ENCODE peak calls at places on chromosomes 3 and 15, in five cellular contexts. One of them, this sample, is unnamed.

GRCh38 chr3:30583973-30584372 is 22.4 kb upstream of the TGFBR2 start:
- DNase-seq in PC-3: no peak
- DNase-seq in GM23248: no peak
- DNase-seq in hepatocyte: peak
- DNase-seq in HCT116: no peak
- DNase-seq in this sample: no peak

GRCh38 chr3:40828741-40829415 is 304.1 kb downstream of the ZNF621 start:
- DNase-seq in PC-3: no peak
- DNase-seq in GM23248: no peak
- DNase-seq in hepatocyte: no peak
- DNase-seq in HCT116: no peak
- DNase-seq in this sample: no peak

GRCh38 chr3:150589759-150590158 is 13.4 kb upstream of the SELENOT start:
- DNase-seq in PC-3: no peak
- DNase-seq in GM23248: peak
- DNase-seq in hepatocyte: no peak
- DNase-seq in HCT116: no peak
- DNase-seq in this sample: no peak

GRCh38 chr3:183100376-183100775 is 1.1 kb upstream of the MCCC1 start:
- DNase-seq in PC-3: peak
- DNase-seq in GM23248: no peak
- DNase-seq in hepatocyte: no peak
- DNase-seq in HCT116: no peak
- DNase-seq in this sample: no peak

GRCh38 chr3:99087277-99087676 is 185.8 kb upstream of the DCBLD2 start:
- DNase-seq in PC-3: peak
- DNase-seq in GM23248: no peak
- DNase-seq in hepatocyte: no peak
- DNase-seq in HCT116: no peak
- DNase-seq in this sample: no peak

GRCh38 chr15:47473857-47474256 is 243.4 kb upstream of the SEMA6D start:
- DNase-seq in PC-3: no peak
- DNase-seq in GM23248: peak
- DNase-seq in hepatocyte: no peak
- DNase-seq in HCT116: no peak
- DNase-seq in this sample: no peak

GRCh38 chr3:132433121-132433520 is 15.8 kb downstream of the DNAJC13 start:
- DNase-seq in PC-3: no peak
- DNase-seq in GM23248: no peak
- DNase-seq in hepatocyte: no peak
- DNase-seq in HCT116: no peak
- DNase-seq in this sample: no peak

GRCh38 chr15:80514071-80514780 is 110.0 kb downstream of the ARNT2 start:
- DNase-seq in PC-3: no peak
- DNase-seq in GM23248: peak
- DNase-seq in hepatocyte: no peak
- DNase-seq in HCT116: no peak
- DNase-seq in this sample: no peak

GRCh38 chr15:53978248-53978906 is at the start of gene UNC13C:
- DNase-seq in PC-3: no peak
- DNase-seq in GM23248: peak
- DNase-seq in hepatocyte: peak
- DNase-seq in HCT116: no peak
- DNase-seq in this sample: no peak

GRCh38 chr3:49295489-49296058 is 18.5 kb upstream of the C3orf62 start:
- DNase-seq in PC-3: peak
- DNase-seq in GM23248: peak
- DNase-seq in hepatocyte: no peak
- DNase-seq in HCT116: peak
- DNase-seq in this sample: peak

GRCh38 chr3:170058127-170058526 is 20.3 kb downstream of the GPR160 start:
- DNase-seq in PC-3: no peak
- DNase-seq in GM23248: no peak
- DNase-seq in hepatocyte: no peak
- DNase-seq in HCT116: no peak
- DNase-seq in this sample: peak
- H2AFZ ChIP-seq in PC-3: no peak
- H2AFZ ChIP-seq in GM23248: no peak
- H2AFZ ChIP-seq in hepatocyte: no peak
- H2AFZ ChIP-seq in HCT116: no peak
- H2AFZ ChIP-seq in this sample: no peak

DNA sequence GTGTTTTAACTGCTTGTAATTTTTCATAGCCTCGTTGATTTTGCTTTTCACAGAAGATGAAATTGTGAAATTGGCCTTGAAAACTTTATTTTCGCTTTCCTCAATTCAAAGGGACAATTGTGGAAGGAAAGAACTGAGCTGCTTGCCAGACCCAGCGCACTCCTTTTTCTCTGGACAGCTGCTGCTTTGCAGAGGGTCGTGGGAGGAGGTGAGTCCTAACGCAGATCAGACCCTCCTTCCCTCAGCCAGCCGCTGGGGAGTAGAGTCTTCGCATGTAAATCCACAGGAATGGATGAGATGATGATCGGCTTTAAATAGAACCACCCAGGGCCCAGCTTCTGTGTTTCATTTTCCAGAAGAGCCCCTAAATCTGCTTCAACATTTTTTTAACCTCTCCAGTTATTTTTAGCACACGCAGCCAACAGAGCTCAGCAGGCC is 42.7 kb upstream of the UBE2E1 start:
- DNase-seq in PC-3: no peak
- DNase-seq in GM23248: peak
- DNase-seq in hepatocyte: no peak
- DNase-seq in HCT116: no peak
- DNase-seq in this sample: peak
- TF ChIP-seq EZH2phosphoT487 in PC-3: no peak
- TF ChIP-seq EZH2phosphoT487 in GM23248: no peak
- TF ChIP-seq EZH2phosphoT487 in hepatocyte: no peak
- TF ChIP-seq EZH2phosphoT487 in HCT116: no peak
- TF ChIP-seq EZH2phosphoT487 in this sample: no peak

GRCh38 chr3:196661400-196661799 is 21.9 kb downstream of the NRROS start:
- DNase-seq in PC-3: no peak
- DNase-seq in GM23248: no peak
- DNase-seq in hepatocyte: no peak
- DNase-seq in HCT116: no peak
- DNase-seq in this sample: no peak

GRCh38 chr3:196662033-196662432 is 22.5 kb downstream of the NRROS start:
- DNase-seq in PC-3: no peak
- DNase-seq in GM23248: no peak
- DNase-seq in hepatocyte: no peak
- DNase-seq in HCT116: no peak
- DNase-seq in this sample: no peak

GRCh38 chr3:196660381-196661166 is 21.1 kb downstream of the NRROS start:
- DNase-seq in PC-3: peak
- DNase-seq in GM23248: no peak
- DNase-seq in hepatocyte: no peak
- DNase-seq in HCT116: no peak
- DNase-seq in this sample: no peak

GRCh38 chr3:196659901-196660351 is 20.4 kb downstream of the NRROS start:
- DNase-seq in PC-3: no peak
- DNase-seq in GM23248: no peak
- DNase-seq in hepatocyte: no peak
- DNase-seq in HCT116: no peak
- DNase-seq in this sample: no peak

GRCh38 chr3:196662711-196663571 is 23.4 kb downstream of the NRROS start:
- DNase-seq in PC-3: no peak
- DNase-seq in GM23248: peak
- DNase-seq in hepatocyte: no peak
- DNase-seq in HCT116: no peak
- DNase-seq in this sample: no peak
- H2AFZ ChIP-seq in PC-3: no peak
- H2AFZ ChIP-seq in GM23248: no peak
- H2AFZ ChIP-seq in hepatocyte: no peak
- H2AFZ ChIP-seq in HCT116: no peak
- H2AFZ ChIP-seq in this sample: no peak

GRCh38 chr3:172629470-172629869 is 81.4 kb downstream of the NCEH1 start:
- DNase-seq in PC-3: no peak
- DNase-seq in GM23248: peak
- DNase-seq in hepatocyte: no peak
- DNase-seq in HCT116: no peak
- DNase-seq in this sample: no peak

GRCh38 chr3:172627057-172627809 is 83.6 kb downstream of the NCEH1 start:
- DNase-seq in PC-3: no peak
- DNase-seq in GM23248: peak
- DNase-seq in hepatocyte: no peak
- DNase-seq in HCT116: no peak
- DNase-seq in this sample: no peak

GRCh38 chr3:172626241-172626640 is 84.6 kb downstream of the NCEH1 start:
- DNase-seq in PC-3: peak
- DNase-seq in GM23248: peak
- DNase-seq in hepatocyte: no peak
- DNase-seq in HCT116: no peak
- DNase-seq in this sample: no peak

GRCh38 chr3:172634948-172635347 is 75.9 kb downstream of the NCEH1 start:
- DNase-seq in PC-3: no peak
- DNase-seq in GM23248: no peak
- DNase-seq in hepatocyte: no peak
- DNase-seq in HCT116: no peak
- DNase-seq in this sample: no peak

GRCh38 chr3:172630316-172630715 is 80.6 kb downstream of the NCEH1 start:
- DNase-seq in PC-3: no peak
- DNase-seq in GM23248: peak
- DNase-seq in hepatocyte: no peak
- DNase-seq in HCT116: no peak
- DNase-seq in this sample: no peak
- TF ChIP-seq EZH2phosphoT487 in PC-3: no peak
- TF ChIP-seq EZH2phosphoT487 in GM23248: no peak
- TF ChIP-seq EZH2phosphoT487 in hepatocyte: no peak
- TF ChIP-seq EZH2phosphoT487 in HCT116: no peak
- TF ChIP-seq EZH2phosphoT487 in this sample: no peak

GRCh38 chr15:40042791-40043320 is 3.9 kb upstream of the SRP14 start:
- DNase-seq in PC-3: no peak
- DNase-seq in GM23248: no peak
- DNase-seq in hepatocyte: no peak
- DNase-seq in HCT116: no peak
- DNase-seq in this sample: no peak

GRCh38 chr15:40043927-40044716 is 5.1 kb upstream of the SRP14 start:
- DNase-seq in PC-3: no peak
- DNase-seq in GM23248: no peak
- DNase-seq in hepatocyte: no peak
- DNase-seq in HCT116: no peak
- DNase-seq in this sample: no peak

GRCh38 chr15:40046721-40047412 is 7.9 kb upstream of the SRP14 start:
- DNase-seq in PC-3: peak
- DNase-seq in GM23248: peak
- DNase-seq in hepatocyte: no peak
- DNase-seq in HCT116: no peak
- DNase-seq in this sample: no peak

GRCh38 chr15:40045572-40046217 is 6.7 kb upstream of the SRP14 start:
- DNase-seq in PC-3: no peak
- DNase-seq in GM23248: no peak
- DNase-seq in hepatocyte: no peak
- DNase-seq in HCT116: no peak
- DNase-seq in this sample: no peak

DNA sequence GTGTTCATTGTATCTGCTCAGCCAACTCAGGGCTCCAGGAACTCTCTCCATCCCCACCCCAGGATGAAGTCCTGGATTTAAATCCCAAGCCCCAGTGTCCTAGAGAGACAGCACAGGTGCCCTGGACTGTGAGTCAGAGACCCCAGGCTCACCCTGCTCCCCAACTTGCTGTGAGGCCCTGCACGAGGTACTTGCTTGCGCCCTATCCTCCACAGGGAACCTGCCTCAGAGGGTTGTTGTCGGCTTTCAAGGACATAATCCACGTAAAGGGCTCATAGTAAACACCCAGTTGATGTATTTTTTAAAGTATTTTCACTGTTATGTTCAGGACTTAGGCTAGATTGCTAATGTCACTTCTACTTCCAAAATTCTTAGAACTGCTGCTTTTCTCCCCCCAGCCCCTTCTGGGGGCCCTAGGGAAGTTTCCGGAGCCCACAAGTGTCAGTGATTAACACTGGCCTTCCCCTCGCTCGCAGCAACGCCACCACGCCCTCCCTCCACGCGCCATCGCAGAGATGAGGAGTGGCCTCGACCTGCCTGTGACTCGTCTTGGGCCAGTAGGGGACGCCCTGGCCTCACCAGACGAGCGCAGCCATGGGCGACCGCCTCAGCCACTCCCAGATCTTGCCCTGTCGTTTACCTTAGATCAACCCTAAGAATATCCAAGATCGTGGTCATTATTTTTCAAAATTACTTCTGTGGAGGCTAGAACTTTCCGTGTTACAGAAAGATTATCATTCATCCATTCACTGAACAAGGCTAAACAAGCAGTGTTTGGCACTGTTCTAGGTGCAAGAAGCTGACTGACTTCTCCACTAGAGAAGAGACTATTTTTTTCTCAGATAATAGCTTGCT is 6.0 kb upstream of the SRP14 start:
- DNase-seq in PC-3: peak
- DNase-seq in GM23248: peak
- DNase-seq in hepatocyte: peak
- DNase-seq in HCT116: peak
- DNase-seq in this sample: peak
- H2AFZ ChIP-seq in PC-3: peak
- H2AFZ ChIP-seq in GM23248: peak
- H2AFZ ChIP-seq in hepatocyte: peak
- H2AFZ ChIP-seq in HCT116: no peak
- H2AFZ ChIP-seq in this sample: peak

DNA sequence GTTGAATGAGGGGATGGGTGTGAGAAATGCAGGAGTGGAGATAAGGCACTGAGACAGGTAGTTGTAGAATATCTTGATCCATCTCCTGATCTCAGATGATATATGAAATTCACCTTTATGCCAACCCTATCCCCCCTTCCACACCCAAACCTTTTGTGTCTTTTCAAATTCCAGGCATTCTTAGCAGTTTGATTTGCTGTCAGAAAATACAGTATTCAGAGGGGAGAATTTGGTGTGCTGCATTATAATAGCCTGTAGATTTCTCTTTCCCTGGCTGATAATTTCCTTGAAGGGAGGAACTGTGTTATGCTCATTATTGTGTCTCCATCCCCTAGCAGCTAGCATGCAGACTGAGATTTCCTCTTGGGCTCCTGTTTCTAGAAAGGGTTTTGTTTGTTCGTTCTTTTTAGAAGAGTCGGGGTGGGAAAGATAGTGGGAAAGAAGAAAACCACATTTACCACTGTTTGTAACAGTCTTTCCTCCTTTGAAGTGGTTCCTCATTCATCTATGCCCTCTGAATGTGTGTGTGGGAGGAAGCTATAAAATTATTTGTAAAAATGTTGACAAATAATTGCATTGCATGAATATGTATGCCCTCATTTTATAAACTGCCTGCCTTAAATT is 373.4 kb downstream of the DIPK2A start:
- DNase-seq in PC-3: no peak
- DNase-seq in GM23248: no peak
- DNase-seq in hepatocyte: no peak
- DNase-seq in HCT116: no peak
- DNase-seq in this sample: no peak
- TF ChIP-seq EZH2phosphoT487 in PC-3: no peak
- TF ChIP-seq EZH2phosphoT487 in GM23248: no peak
- TF ChIP-seq EZH2phosphoT487 in hepatocyte: no peak
- TF ChIP-seq EZH2phosphoT487 in HCT116: no peak
- TF ChIP-seq EZH2phosphoT487 in this sample: no peak

This sample was measured in OCI-LY7.